ENCODE peak calls at places on chromosomes 16 and 17, in seven cellular contexts. One of them, this sample, is unnamed.

GRCh38 chr16:11211061-11211976 is 44.7 kb downstream of the SOCS1 start:
- ATAC-seq in left lung: no peak
- ATAC-seq in heart left ventricle: no peak
- ATAC-seq in left cardiac atrium: no peak
- ATAC-seq in gastroesophageal sphincter: no peak
- ATAC-seq in CD4-positive, CD25-positive, alpha-beta regulatory T cell: no peak
- ATAC-seq in activated T-cell treated with anti-CD3 and anti-CD28 coated beads, Interleukin-2, amount 50 U/mL, for 4 hours: no peak
- ATAC-seq in this sample: no peak

GRCh38 chr17:79027274-79027924 is 3.4 kb downstream of the C1QTNF1 start:
- ATAC-seq in left lung: no peak
- ATAC-seq in heart left ventricle: no peak
- ATAC-seq in left cardiac atrium: peak
- ATAC-seq in gastroesophageal sphincter: no peak
- ATAC-seq in CD4-positive, CD25-positive, alpha-beta regulatory T cell: no peak
- ATAC-seq in activated T-cell treated with anti-CD3 and anti-CD28 coated beads, Interleukin-2, amount 50 U/mL, for 4 hours: no peak
- ATAC-seq in this sample: no peak

GRCh38 chr17:45940826-45941225 is 46.5 kb downstream of the MAPT start:
- ATAC-seq in left lung: peak
- ATAC-seq in heart left ventricle: peak
- ATAC-seq in left cardiac atrium: no peak
- ATAC-seq in gastroesophageal sphincter: peak
- ATAC-seq in CD4-positive, CD25-positive, alpha-beta regulatory T cell: no peak
- ATAC-seq in activated T-cell treated with anti-CD3 and anti-CD28 coated beads, Interleukin-2, amount 50 U/mL, for 4 hours: no peak
- ATAC-seq in this sample: no peak

GRCh38 chr16:26532456-26532855 is 534.3 kb upstream of the C16orf82 start:
- ATAC-seq in left lung: no peak
- ATAC-seq in heart left ventricle: no peak
- ATAC-seq in left cardiac atrium: no peak
- ATAC-seq in gastroesophageal sphincter: no peak
- ATAC-seq in CD4-positive, CD25-positive, alpha-beta regulatory T cell: no peak
- ATAC-seq in activated T-cell treated with anti-CD3 and anti-CD28 coated beads, Interleukin-2, amount 50 U/mL, for 4 hours: no peak
- ATAC-seq in this sample: no peak

GRCh38 chr16:88769617-88770458 is 15.2 kb downstream of the PIEZO1 start:
- ATAC-seq in left lung: peak
- ATAC-seq in heart left ventricle: no peak
- ATAC-seq in left cardiac atrium: peak
- ATAC-seq in gastroesophageal sphincter: no peak
- ATAC-seq in CD4-positive, CD25-positive, alpha-beta regulatory T cell: no peak
- ATAC-seq in activated T-cell treated with anti-CD3 and anti-CD28 coated beads, Interleukin-2, amount 50 U/mL, for 4 hours: peak
- ATAC-seq in this sample: peak

GRCh38 chr16:50153648-50154368 is 702 bp downstream of the TENT4B start:
- ATAC-seq in left lung: no peak
- ATAC-seq in heart left ventricle: no peak
- ATAC-seq in left cardiac atrium: peak
- ATAC-seq in gastroesophageal sphincter: no peak
- ATAC-seq in CD4-positive, CD25-positive, alpha-beta regulatory T cell: peak
- ATAC-seq in activated T-cell treated with anti-CD3 and anti-CD28 coated beads, Interleukin-2, amount 50 U/mL, for 4 hours: peak
- ATAC-seq in this sample: peak

GRCh38 chr16:84885024-84885910 is 65.5 kb downstream of the CRISPLD2 start:
- ATAC-seq in left lung: no peak
- ATAC-seq in heart left ventricle: no peak
- ATAC-seq in left cardiac atrium: peak
- ATAC-seq in gastroesophageal sphincter: no peak
- ATAC-seq in CD4-positive, CD25-positive, alpha-beta regulatory T cell: no peak
- ATAC-seq in activated T-cell treated with anti-CD3 and anti-CD28 coated beads, Interleukin-2, amount 50 U/mL, for 4 hours: no peak
- ATAC-seq in this sample: no peak

GRCh38 chr17:68768804-68769203 is 167.6 kb upstream of the FAM20A start:
- ATAC-seq in left lung: no peak
- ATAC-seq in heart left ventricle: no peak
- ATAC-seq in left cardiac atrium: no peak
- ATAC-seq in gastroesophageal sphincter: no peak
- ATAC-seq in CD4-positive, CD25-positive, alpha-beta regulatory T cell: no peak
- ATAC-seq in activated T-cell treated with anti-CD3 and anti-CD28 coated beads, Interleukin-2, amount 50 U/mL, for 4 hours: no peak
- ATAC-seq in this sample: no peak

GRCh38 chr17:39271546-39271945 is 45.8 kb upstream of the STAC2 start:
- ATAC-seq in left lung: peak
- ATAC-seq in heart left ventricle: no peak
- ATAC-seq in left cardiac atrium: no peak
- ATAC-seq in gastroesophageal sphincter: no peak
- ATAC-seq in CD4-positive, CD25-positive, alpha-beta regulatory T cell: no peak
- ATAC-seq in activated T-cell treated with anti-CD3 and anti-CD28 coated beads, Interleukin-2, amount 50 U/mL, for 4 hours: no peak
- ATAC-seq in this sample: no peak

GRCh38 chr17:79090503-79091372 is 16.1 kb downstream of the ENGASE start:
- ATAC-seq in left lung: no peak
- ATAC-seq in heart left ventricle: no peak
- ATAC-seq in left cardiac atrium: peak
- ATAC-seq in gastroesophageal sphincter: no peak
- ATAC-seq in CD4-positive, CD25-positive, alpha-beta regulatory T cell: no peak
- ATAC-seq in activated T-cell treated with anti-CD3 and anti-CD28 coated beads, Interleukin-2, amount 50 U/mL, for 4 hours: no peak
- ATAC-seq in this sample: peak

GRCh38 chr16:89241187-89242003 is 23.9 kb downstream of the ZNF778 start:
- ATAC-seq in left lung: peak
- ATAC-seq in heart left ventricle: peak
- ATAC-seq in left cardiac atrium: peak
- ATAC-seq in gastroesophageal sphincter: peak
- ATAC-seq in CD4-positive, CD25-positive, alpha-beta regulatory T cell: peak
- ATAC-seq in activated T-cell treated with anti-CD3 and anti-CD28 coated beads, Interleukin-2, amount 50 U/mL, for 4 hours: peak
- ATAC-seq in this sample: peak

GRCh38 chr16:3771513-3771912 is 54.2 kb upstream of the TRAP1 start:
- ATAC-seq in left lung: no peak
- ATAC-seq in heart left ventricle: no peak
- ATAC-seq in left cardiac atrium: no peak
- ATAC-seq in gastroesophageal sphincter: no peak
- ATAC-seq in CD4-positive, CD25-positive, alpha-beta regulatory T cell: no peak
- ATAC-seq in activated T-cell treated with anti-CD3 and anti-CD28 coated beads, Interleukin-2, amount 50 U/mL, for 4 hours: no peak
- ATAC-seq in this sample: no peak

GRCh38 chr16:48231675-48232214 is 12.4 kb upstream of the LONP2 start:
- ATAC-seq in left lung: peak
- ATAC-seq in heart left ventricle: no peak
- ATAC-seq in left cardiac atrium: peak
- ATAC-seq in gastroesophageal sphincter: no peak
- ATAC-seq in CD4-positive, CD25-positive, alpha-beta regulatory T cell: no peak
- ATAC-seq in activated T-cell treated with anti-CD3 and anti-CD28 coated beads, Interleukin-2, amount 50 U/mL, for 4 hours: peak
- ATAC-seq in this sample: no peak

GRCh38 chr17:41734139-41734948 is at the start of gene HAP1:
- ATAC-seq in left lung: peak
- ATAC-seq in heart left ventricle: no peak
- ATAC-seq in left cardiac atrium: peak
- ATAC-seq in gastroesophageal sphincter: peak
- ATAC-seq in CD4-positive, CD25-positive, alpha-beta regulatory T cell: peak
- ATAC-seq in activated T-cell treated with anti-CD3 and anti-CD28 coated beads, Interleukin-2, amount 50 U/mL, for 4 hours: peak
- ATAC-seq in this sample: peak

GRCh38 chr17:38352245-38353083 is 820 bp downstream of the SOCS7 start:
- ATAC-seq in left lung: peak
- ATAC-seq in heart left ventricle: no peak
- ATAC-seq in left cardiac atrium: peak
- ATAC-seq in gastroesophageal sphincter: peak
- ATAC-seq in CD4-positive, CD25-positive, alpha-beta regulatory T cell: peak
- ATAC-seq in activated T-cell treated with anti-CD3 and anti-CD28 coated beads, Interleukin-2, amount 50 U/mL, for 4 hours: peak
- ATAC-seq in this sample: no peak

GRCh38 chr17:65576939-65577338 is 15.5 kb upstream of the AXIN2 start:
- ATAC-seq in left lung: no peak
- ATAC-seq in heart left ventricle: no peak
- ATAC-seq in left cardiac atrium: no peak
- ATAC-seq in gastroesophageal sphincter: no peak
- ATAC-seq in CD4-positive, CD25-positive, alpha-beta regulatory T cell: no peak
- ATAC-seq in activated T-cell treated with anti-CD3 and anti-CD28 coated beads, Interleukin-2, amount 50 U/mL, for 4 hours: no peak
- ATAC-seq in this sample: no peak

GRCh38 chr17:16442594-16443389 is 27.4 kb downstream of the TRPV2 start:
- ATAC-seq in left lung: no peak
- ATAC-seq in heart left ventricle: no peak
- ATAC-seq in left cardiac atrium: no peak
- ATAC-seq in gastroesophageal sphincter: no peak
- ATAC-seq in CD4-positive, CD25-positive, alpha-beta regulatory T cell: no peak
- ATAC-seq in activated T-cell treated with anti-CD3 and anti-CD28 coated beads, Interleukin-2, amount 50 U/mL, for 4 hours: no peak
- ATAC-seq in this sample: no peak

GRCh38 chr17:73318861-73319260 is 7.1 kb upstream of the CDC42EP4 start:
- ATAC-seq in left lung: peak
- ATAC-seq in heart left ventricle: no peak
- ATAC-seq in left cardiac atrium: no peak
- ATAC-seq in gastroesophageal sphincter: no peak
- ATAC-seq in CD4-positive, CD25-positive, alpha-beta regulatory T cell: no peak
- ATAC-seq in activated T-cell treated with anti-CD3 and anti-CD28 coated beads, Interleukin-2, amount 50 U/mL, for 4 hours: no peak
- ATAC-seq in this sample: no peak

GRCh38 chr17:80277751-80278671 is 17.4 kb downstream of the RNF213 start:
- ATAC-seq in left lung: no peak
- ATAC-seq in heart left ventricle: peak
- ATAC-seq in left cardiac atrium: peak
- ATAC-seq in gastroesophageal sphincter: peak
- ATAC-seq in CD4-positive, CD25-positive, alpha-beta regulatory T cell: no peak
- ATAC-seq in activated T-cell treated with anti-CD3 and anti-CD28 coated beads, Interleukin-2, amount 50 U/mL, for 4 hours: no peak
- ATAC-seq in this sample: no peak

GRCh38 chr16:68490358-68490757 is 42.0 kb upstream of the SMPD3 start:
- ATAC-seq in left lung: no peak
- ATAC-seq in heart left ventricle: no peak
- ATAC-seq in left cardiac atrium: peak
- ATAC-seq in gastroesophageal sphincter: no peak
- ATAC-seq in CD4-positive, CD25-positive, alpha-beta regulatory T cell: no peak
- ATAC-seq in activated T-cell treated with anti-CD3 and anti-CD28 coated beads, Interleukin-2, amount 50 U/mL, for 4 hours: no peak
- ATAC-seq in this sample: no peak

GRCh38 chr17:39730095-39730921 is at the start of gene MIEN1:
- ATAC-seq in left lung: peak
- ATAC-seq in heart left ventricle: peak
- ATAC-seq in left cardiac atrium: peak
- ATAC-seq in gastroesophageal sphincter: peak
- ATAC-seq in CD4-positive, CD25-positive, alpha-beta regulatory T cell: peak
- ATAC-seq in activated T-cell treated with anti-CD3 and anti-CD28 coated beads, Interleukin-2, amount 50 U/mL, for 4 hours: peak
- ATAC-seq in this sample: peak

GRCh38 chr17:4536259-4536741 is 18.9 kb downstream of the MYBBP1A start:
- ATAC-seq in left lung: no peak
- ATAC-seq in heart left ventricle: no peak
- ATAC-seq in left cardiac atrium: peak
- ATAC-seq in gastroesophageal sphincter: peak
- ATAC-seq in CD4-positive, CD25-positive, alpha-beta regulatory T cell: peak
- ATAC-seq in activated T-cell treated with anti-CD3 and anti-CD28 coated beads, Interleukin-2, amount 50 U/mL, for 4 hours: no peak
- ATAC-seq in this sample: no peak

GRCh38 chr17:42018339-42018738 is 1.1 kb upstream of the DNAJC7 start:
- ATAC-seq in left lung: no peak
- ATAC-seq in heart left ventricle: no peak
- ATAC-seq in left cardiac atrium: no peak
- ATAC-seq in gastroesophageal sphincter: no peak
- ATAC-seq in CD4-positive, CD25-positive, alpha-beta regulatory T cell: no peak
- ATAC-seq in activated T-cell treated with anti-CD3 and anti-CD28 coated beads, Interleukin-2, amount 50 U/mL, for 4 hours: no peak
- ATAC-seq in this sample: no peak

GRCh38 chr16:86573215-86573614 is 5.1 kb upstream of the FOXL1 start:
- ATAC-seq in left lung: no peak
- ATAC-seq in heart left ventricle: no peak
- ATAC-seq in left cardiac atrium: no peak
- ATAC-seq in gastroesophageal sphincter: no peak
- ATAC-seq in CD4-positive, CD25-positive, alpha-beta regulatory T cell: no peak
- ATAC-seq in activated T-cell treated with anti-CD3 and anti-CD28 coated beads, Interleukin-2, amount 50 U/mL, for 4 hours: no peak
- ATAC-seq in this sample: no peak

GRCh38 chr17:58285422-58285810 is 4.7 kb upstream of the MPO start:
- ATAC-seq in left lung: no peak
- ATAC-seq in heart left ventricle: no peak
- ATAC-seq in left cardiac atrium: no peak
- ATAC-seq in gastroesophageal sphincter: no peak
- ATAC-seq in CD4-positive, CD25-positive, alpha-beta regulatory T cell: no peak
- ATAC-seq in activated T-cell treated with anti-CD3 and anti-CD28 coated beads, Interleukin-2, amount 50 U/mL, for 4 hours: no peak
- ATAC-seq in this sample: no peak

GRCh38 chr17:13079010-13079409 is 61.2 kb upstream of the ELAC2 start:
- ATAC-seq in left lung: no peak
- ATAC-seq in heart left ventricle: no peak
- ATAC-seq in left cardiac atrium: no peak
- ATAC-seq in gastroesophageal sphincter: no peak
- ATAC-seq in CD4-positive, CD25-positive, alpha-beta regulatory T cell: no peak
- ATAC-seq in activated T-cell treated with anti-CD3 and anti-CD28 coated beads, Interleukin-2, amount 50 U/mL, for 4 hours: no peak
- ATAC-seq in this sample: no peak

GRCh38 chr16:21060027-21060510 is 90.6 kb downstream of the DNAH3 start:
- ATAC-seq in left lung: no peak
- ATAC-seq in heart left ventricle: no peak
- ATAC-seq in left cardiac atrium: no peak
- ATAC-seq in gastroesophageal sphincter: no peak
- ATAC-seq in CD4-positive, CD25-positive, alpha-beta regulatory T cell: no peak
- ATAC-seq in activated T-cell treated with anti-CD3 and anti-CD28 coated beads, Interleukin-2, amount 50 U/mL, for 4 hours: no peak
- ATAC-seq in this sample: peak

GRCh38 chr17:28944343-28944742 is 7.0 kb downstream of the PHF12 start:
- ATAC-seq in left lung: no peak
- ATAC-seq in heart left ventricle: no peak
- ATAC-seq in left cardiac atrium: no peak
- ATAC-seq in gastroesophageal sphincter: no peak
- ATAC-seq in CD4-positive, CD25-positive, alpha-beta regulatory T cell: no peak
- ATAC-seq in activated T-cell treated with anti-CD3 and anti-CD28 coated beads, Interleukin-2, amount 50 U/mL, for 4 hours: no peak
- ATAC-seq in this sample: no peak

GRCh38 chr17:31497994-31498826 is 106.7 kb downstream of the RAB11FIP4 start:
- ATAC-seq in left lung: no peak
- ATAC-seq in heart left ventricle: no peak
- ATAC-seq in left cardiac atrium: no peak
- ATAC-seq in gastroesophageal sphincter: no peak
- ATAC-seq in CD4-positive, CD25-positive, alpha-beta regulatory T cell: no peak
- ATAC-seq in activated T-cell treated with anti-CD3 and anti-CD28 coated beads, Interleukin-2, amount 50 U/mL, for 4 hours: no peak
- ATAC-seq in this sample: no peak

GRCh38 chr16:84186685-84187437 is at the start of gene TAF1C:
- ATAC-seq in left lung: peak
- ATAC-seq in heart left ventricle: peak
- ATAC-seq in left cardiac atrium: peak
- ATAC-seq in gastroesophageal sphincter: peak
- ATAC-seq in CD4-positive, CD25-positive, alpha-beta regulatory T cell: peak
- ATAC-seq in activated T-cell treated with anti-CD3 and anti-CD28 coated beads, Interleukin-2, amount 50 U/mL, for 4 hours: peak
- ATAC-seq in this sample: peak

GRCh38 chr17:29918922-29919856 is 10.8 kb downstream of the SSH2 start:
- ATAC-seq in left lung: peak
- ATAC-seq in heart left ventricle: no peak
- ATAC-seq in left cardiac atrium: peak
- ATAC-seq in gastroesophageal sphincter: no peak
- ATAC-seq in CD4-positive, CD25-positive, alpha-beta regulatory T cell: no peak
- ATAC-seq in activated T-cell treated with anti-CD3 and anti-CD28 coated beads, Interleukin-2, amount 50 U/mL, for 4 hours: no peak
- ATAC-seq in this sample: no peak

GRCh38 chr17:74408262-74408661 is 23.6 kb upstream of the GPRC5C start:
- ATAC-seq in left lung: peak
- ATAC-seq in heart left ventricle: no peak
- ATAC-seq in left cardiac atrium: peak
- ATAC-seq in gastroesophageal sphincter: no peak
- ATAC-seq in CD4-positive, CD25-positive, alpha-beta regulatory T cell: no peak
- ATAC-seq in activated T-cell treated with anti-CD3 and anti-CD28 coated beads, Interleukin-2, amount 50 U/mL, for 4 hours: no peak
- ATAC-seq in this sample: no peak

GRCh38 chr17:50183439-50184001 is 17.7 kb downstream of the SGCA start:
- ATAC-seq in left lung: no peak
- ATAC-seq in heart left ventricle: no peak
- ATAC-seq in left cardiac atrium: no peak
- ATAC-seq in gastroesophageal sphincter: no peak
- ATAC-seq in CD4-positive, CD25-positive, alpha-beta regulatory T cell: no peak
- ATAC-seq in activated T-cell treated with anti-CD3 and anti-CD28 coated beads, Interleukin-2, amount 50 U/mL, for 4 hours: no peak
- ATAC-seq in this sample: no peak

GRCh38 chr17:77628035-77628434 is 330.5 kb upstream of the TNRC6C start:
- ATAC-seq in left lung: no peak
- ATAC-seq in heart left ventricle: no peak
- ATAC-seq in left cardiac atrium: no peak
- ATAC-seq in gastroesophageal sphincter: no peak
- ATAC-seq in CD4-positive, CD25-positive, alpha-beta regulatory T cell: no peak
- ATAC-seq in activated T-cell treated with anti-CD3 and anti-CD28 coated beads, Interleukin-2, amount 50 U/mL, for 4 hours: no peak
- ATAC-seq in this sample: no peak

GRCh38 chr17:73267648-73268537 is 6.2 kb upstream of the CPSF4L start:
- ATAC-seq in left lung: no peak
- ATAC-seq in heart left ventricle: no peak
- ATAC-seq in left cardiac atrium: peak
- ATAC-seq in gastroesophageal sphincter: no peak
- ATAC-seq in CD4-positive, CD25-positive, alpha-beta regulatory T cell: no peak
- ATAC-seq in activated T-cell treated with anti-CD3 and anti-CD28 coated beads, Interleukin-2, amount 50 U/mL, for 4 hours: no peak
- ATAC-seq in this sample: no peak

GRCh38 chr16:84478172-84478948 is 26.1 kb downstream of the MEAK7 start:
- ATAC-seq in left lung: no peak
- ATAC-seq in heart left ventricle: no peak
- ATAC-seq in left cardiac atrium: no peak
- ATAC-seq in gastroesophageal sphincter: no peak
- ATAC-seq in CD4-positive, CD25-positive, alpha-beta regulatory T cell: no peak
- ATAC-seq in activated T-cell treated with anti-CD3 and anti-CD28 coated beads, Interleukin-2, amount 50 U/mL, for 4 hours: no peak
- ATAC-seq in this sample: no peak

GRCh38 chr16:49355923-49356665 is 17.5 kb upstream of the C16orf78 start:
- ATAC-seq in left lung: peak
- ATAC-seq in heart left ventricle: no peak
- ATAC-seq in left cardiac atrium: peak
- ATAC-seq in gastroesophageal sphincter: peak
- ATAC-seq in CD4-positive, CD25-positive, alpha-beta regulatory T cell: no peak
- ATAC-seq in activated T-cell treated with anti-CD3 and anti-CD28 coated beads, Interleukin-2, amount 50 U/mL, for 4 hours: no peak
- ATAC-seq in this sample: no peak

GRCh38 chr16:85144026-85144915 is 32.0 kb upstream of the CIBAR2 start:
- ATAC-seq in left lung: no peak
- ATAC-seq in heart left ventricle: peak
- ATAC-seq in left cardiac atrium: peak
- ATAC-seq in gastroesophageal sphincter: peak
- ATAC-seq in CD4-positive, CD25-positive, alpha-beta regulatory T cell: no peak
- ATAC-seq in activated T-cell treated with anti-CD3 and anti-CD28 coated beads, Interleukin-2, amount 50 U/mL, for 4 hours: no peak
- ATAC-seq in this sample: no peak

This sample was measured in stimulated activated memory B cell treated with anti-CD40 and anti-IgM and Interleukin-4, amounts not matched to agents 10 μg/mL and 1 μg/mL and 100 μg/mL, for 72 hours.